ENCODE peak calls at places on chromosomes 6 and 20, in six cellular contexts. One of them, this sample, is unnamed.

GRCh38 chr6:2744778-2745177 is 5.9 kb downstream of the MYLK4 start:
- DNase-seq in neural progenitor cell: no peak
- DNase-seq in HCT116: no peak
- DNase-seq in GM23248: no peak
- DNase-seq in MM.1S: no peak
- DNase-seq in GM23338: no peak
- DNase-seq in this sample: no peak

GRCh38 chr6:32220021-32220420 is 3.8 kb downstream of the NOTCH4 start:
- DNase-seq in neural progenitor cell: no peak
- DNase-seq in GM23338: no peak
- DNase-seq in GM23248: no peak
- DNase-seq in HCT116: no peak
- DNase-seq in MM.1S: no peak
- DNase-seq in this sample: no peak

GRCh38 chr6:82645536-82646230 is 282.1 kb downstream of the TPBG start:
- DNase-seq in GM23248: no peak
- DNase-seq in MM.1S: no peak
- DNase-seq in GM23338: no peak
- DNase-seq in HCT116: no peak
- DNase-seq in neural progenitor cell: no peak
- DNase-seq in this sample: peak; percentile 61

GRCh38 chr6:346389-347030 is 45.0 kb upstream of the IRF4 start:
- DNase-seq in GM23338: no peak
- DNase-seq in MM.1S: no peak
- DNase-seq in GM23248: peak; percentile 78
- DNase-seq in HCT116: no peak
- DNase-seq in neural progenitor cell: no peak
- DNase-seq in this sample: peak; percentile 16

GRCh38 chr6:136123464-136123863 is 126.6 kb downstream of the MTFR2 start:
- DNase-seq in GM23338: no peak
- DNase-seq in MM.1S: no peak
- DNase-seq in neural progenitor cell: no peak
- DNase-seq in HCT116: no peak
- DNase-seq in GM23248: peak; percentile 73
- DNase-seq in this sample: peak; percentile 60

GRCh38 chr20:11905460-11906150 is 12.1 kb upstream of the BTBD3 start:
- DNase-seq in GM23248: peak; percentile 3
- DNase-seq in HCT116: no peak
- DNase-seq in neural progenitor cell: peak; percentile 48
- DNase-seq in GM23338: no peak
- DNase-seq in MM.1S: no peak
- DNase-seq in this sample: no peak

GRCh38 chr6:43070028-43070632 is 6.0 kb upstream of the PTK7 start:
- DNase-seq in neural progenitor cell: peak; percentile 76
- DNase-seq in GM23338: peak; percentile 90
- DNase-seq in GM23248: peak; percentile 77
- DNase-seq in HCT116: peak; percentile 49
- DNase-seq in MM.1S: peak; percentile 51
- DNase-seq in this sample: peak; percentile 56

GRCh38 chr6:53112404-53112803 is 36.2 kb downstream of the GCM1 start:
- DNase-seq in GM23338: no peak
- DNase-seq in MM.1S: peak; percentile 71
- DNase-seq in GM23248: no peak
- DNase-seq in HCT116: no peak
- DNase-seq in neural progenitor cell: no peak
- DNase-seq in this sample: peak; percentile 97

GRCh38 chr20:59153832-59154231 is 9.8 kb upstream of the ZNF831 start:
- DNase-seq in GM23248: no peak
- DNase-seq in GM23338: no peak
- DNase-seq in HCT116: no peak
- DNase-seq in neural progenitor cell: no peak
- DNase-seq in MM.1S: no peak
- DNase-seq in this sample: no peak

GRCh38 chr6:20569000-20569610 is 34.8 kb downstream of the CDKAL1 start:
- DNase-seq in MM.1S: no peak
- DNase-seq in GM23338: no peak
- DNase-seq in neural progenitor cell: no peak
- DNase-seq in GM23248: peak; percentile 34
- DNase-seq in HCT116: no peak
- DNase-seq in this sample: peak; percentile 53

GRCh38 chr6:14231546-14232280 is 114.1 kb downstream of the CD83 start:
- DNase-seq in HCT116: no peak
- DNase-seq in GM23248: peak; percentile 31
- DNase-seq in MM.1S: no peak
- DNase-seq in GM23338: no peak
- DNase-seq in neural progenitor cell: no peak
- DNase-seq in this sample: no peak

GRCh38 chr6:16391451-16391912 is 153.1 kb downstream of the GMPR start:
- DNase-seq in HCT116: no peak
- DNase-seq in MM.1S: no peak
- DNase-seq in neural progenitor cell: no peak
- DNase-seq in GM23248: peak; percentile 26
- DNase-seq in GM23338: no peak
- DNase-seq in this sample: no peak
- TF ChIP-seq EZH2phosphoT487 in HCT116: no peak
- TF ChIP-seq EZH2phosphoT487 in MM.1S: no peak
- TF ChIP-seq EZH2phosphoT487 in neural progenitor cell: no peak
- TF ChIP-seq EZH2phosphoT487 in GM23248: no peak
- TF ChIP-seq EZH2phosphoT487 in GM23338: no peak
- TF ChIP-seq EZH2phosphoT487 in this sample: no peak

DNA sequence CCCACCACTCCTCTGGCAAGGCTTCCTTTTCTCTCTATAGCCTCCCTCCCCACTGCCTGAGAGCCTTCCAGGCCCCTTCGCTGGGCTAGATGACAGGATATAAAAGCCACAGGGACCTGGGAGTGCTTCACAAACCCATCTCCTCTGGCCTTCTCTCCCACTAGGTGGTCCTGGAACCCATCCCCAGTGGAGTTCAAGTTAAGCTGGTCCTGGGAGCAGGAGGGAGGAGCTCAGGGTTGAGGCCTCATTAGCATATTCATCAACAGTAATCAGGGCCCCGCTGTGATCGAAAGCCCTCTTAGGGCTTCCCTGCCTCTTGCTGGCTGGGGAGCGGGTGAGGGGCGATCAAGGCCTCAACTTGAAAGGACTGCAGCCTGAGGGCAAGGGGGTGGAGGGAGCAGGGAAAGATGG is 9.1 kb downstream of the EBF4 start:
- DNase-seq in MM.1S: no peak
- DNase-seq in neural progenitor cell: no peak
- DNase-seq in GM23248: no peak
- DNase-seq in HCT116: no peak
- DNase-seq in GM23338: peak; percentile 89
- DNase-seq in this sample: no peak
- TF ChIP-seq EZH2 in MM.1S: no peak
- TF ChIP-seq EZH2 in neural progenitor cell: no peak
- TF ChIP-seq EZH2 in GM23248: no peak
- TF ChIP-seq EZH2 in HCT116: no peak
- TF ChIP-seq EZH2 in GM23338: no peak
- TF ChIP-seq EZH2 in this sample: no peak

DNA sequence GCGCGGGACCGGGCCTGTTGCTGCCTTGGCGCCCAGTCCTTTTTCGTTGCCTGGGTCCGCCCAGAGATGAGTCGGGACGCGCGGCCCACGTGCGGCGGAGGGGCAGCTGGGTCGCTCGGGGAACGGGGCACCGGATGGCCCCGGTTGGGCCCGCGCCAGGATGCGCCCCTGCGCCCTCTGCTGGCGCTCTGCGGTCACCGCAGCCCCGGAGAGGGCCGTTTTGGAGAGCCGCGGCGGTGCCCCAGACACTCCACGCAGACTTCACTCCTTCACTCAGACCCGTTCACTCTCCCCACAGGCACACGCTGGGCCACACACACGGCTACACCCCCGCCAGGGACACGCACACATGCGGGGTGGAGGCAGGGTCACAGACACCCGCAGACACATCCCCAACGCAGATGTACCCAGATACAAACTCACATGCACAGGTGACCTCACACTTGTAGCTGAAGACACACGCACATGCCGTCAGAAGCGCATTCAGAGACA is 38.8 kb downstream of the SRC start:
- DNase-seq in HCT116: no peak
- DNase-seq in neural progenitor cell: peak; percentile 82
- DNase-seq in GM23338: peak; percentile 76
- DNase-seq in MM.1S: peak; percentile 63
- DNase-seq in GM23248: peak; percentile 83
- DNase-seq in this sample: peak; percentile 62
- TF ChIP-seq EZH2phosphoT487 in HCT116: no peak
- TF ChIP-seq EZH2phosphoT487 in neural progenitor cell: no peak
- TF ChIP-seq EZH2phosphoT487 in GM23338: no peak
- TF ChIP-seq EZH2phosphoT487 in MM.1S: no peak
- TF ChIP-seq EZH2phosphoT487 in GM23248: no peak
- TF ChIP-seq EZH2phosphoT487 in this sample: no peak

DNA sequence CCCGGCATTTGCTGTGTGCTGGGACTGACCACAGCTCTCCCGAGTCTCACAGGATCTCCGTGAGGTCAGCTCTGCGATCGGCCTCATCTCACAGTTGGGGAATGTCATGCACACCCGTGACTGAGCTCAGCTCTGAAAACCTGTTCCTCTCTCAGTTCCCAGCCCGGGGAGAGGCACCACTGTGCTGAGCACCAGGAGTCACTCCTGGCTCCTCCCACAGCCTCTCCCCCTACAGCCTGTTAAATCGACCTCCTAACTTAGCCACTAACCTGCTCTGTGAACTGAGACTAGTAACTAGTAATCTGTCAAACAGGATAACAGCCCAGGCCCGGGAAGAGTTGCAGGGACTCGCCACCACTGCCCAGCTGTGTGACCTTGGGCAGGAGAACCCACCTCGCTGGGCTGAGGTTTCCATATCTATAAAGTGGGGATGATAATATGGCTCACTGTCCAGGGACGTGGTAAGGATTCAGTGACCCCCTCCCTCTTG is 20.1 kb upstream of the NOL4L start:
- DNase-seq in MM.1S: no peak
- DNase-seq in GM23248: peak; percentile 36
- DNase-seq in HCT116: no peak
- DNase-seq in GM23338: peak; percentile 44
- DNase-seq in neural progenitor cell: no peak
- DNase-seq in this sample: no peak
- TF ChIP-seq EZH2 in MM.1S: no peak
- TF ChIP-seq EZH2 in GM23248: no peak
- TF ChIP-seq EZH2 in HCT116: no peak
- TF ChIP-seq EZH2 in GM23338: no peak
- TF ChIP-seq EZH2 in neural progenitor cell: no peak
- TF ChIP-seq EZH2 in this sample: no peak

GRCh38 chr6:74369556-74369993 is 673.6 kb downstream of the CD109 start:
- DNase-seq in MM.1S: no peak
- DNase-seq in neural progenitor cell: no peak
- DNase-seq in GM23248: peak; percentile 91
- DNase-seq in GM23338: no peak
- DNase-seq in HCT116: no peak
- DNase-seq in this sample: peak; percentile 65
- TF ChIP-seq EZH2phosphoT487 in MM.1S: no peak
- TF ChIP-seq EZH2phosphoT487 in neural progenitor cell: no peak
- TF ChIP-seq EZH2phosphoT487 in GM23248: no peak
- TF ChIP-seq EZH2phosphoT487 in GM23338: no peak
- TF ChIP-seq EZH2phosphoT487 in HCT116: no peak
- TF ChIP-seq EZH2phosphoT487 in this sample: no peak

GRCh38 chr6:154352898-154353585 is 3.6 kb downstream of the IPCEF1 start:
- DNase-seq in neural progenitor cell: no peak
- DNase-seq in MM.1S: no peak
- DNase-seq in HCT116: no peak
- DNase-seq in GM23338: no peak
- DNase-seq in GM23248: no peak
- DNase-seq in this sample: no peak
- TF ChIP-seq EZH2 in neural progenitor cell: no peak
- TF ChIP-seq EZH2 in MM.1S: no peak
- TF ChIP-seq EZH2 in HCT116: no peak
- TF ChIP-seq EZH2 in GM23338: no peak
- TF ChIP-seq EZH2 in GM23248: no peak
- TF ChIP-seq EZH2 in this sample: no peak